ENCODE peak calls at places on chromosomes 4 and X, in seven cellular contexts. J is lower lobe of right lung; O is psoas muscle; T is PC-9; S is ovary; Z is A549; K is effector memory CD4-positive, alpha-beta T cell. D is an unnamed sample.

GRCh38 chrX:39487166-39488006 is 610.4 kb downstream of the BCOR start:
- DNase-seq in J (no peak), S (no peak), Z (no peak), K (no peak), T (no peak), O (no peak), D (no peak)

GRCh38 chrX:84865113-84865512 is 138.6 kb upstream of the APOOL start:
- DNase-seq in T (no peak), S (no peak), J (no peak), O (no peak), Z (no peak), K (no peak), D (no peak)

GRCh38 chrX:11113731-11114130 is 2.6 kb downstream of the HCCS start:
- DNase-seq in K (no peak), Z (no peak), S (no peak), T (no peak), O (no peak), J (no peak), D (no peak)

GRCh38 chr4:102387552-102388150 is 42.4 kb upstream of the SLC39A8 start:
- DNase-seq in J (no peak), O (no peak), Z (no peak), T (no peak), K (no peak), S (no peak), D (no peak)

GRCh38 chr4:83503974-83504373 is 19.1 kb upstream of the ABRAXAS1 start:
- DNase-seq in O (no peak), J (no peak), S (no peak), T (no peak), K (no peak), Z (no peak), D (no peak)

GRCh38 chr4:1815096-1815996 is 22.3 kb downstream of the FGFR3 start:
- DNase-seq in K (no peak), T (no peak), Z (no peak), S (no peak), J (no peak), O (no peak), D (no peak)

GRCh38 chrX:132940727-132941162 is 17.7 kb downstream of the HS6ST2 start:
- DNase-seq in K (no peak), S (no peak), O (no peak), J (no peak), Z (no peak), T (peak; percentile 97), D (no peak)

GRCh38 chrX:138073626-138074025 is 507.7 kb downstream of the ZIC3 start:
- DNase-seq in Z (no peak), T (no peak), J (no peak), S (no peak), O (no peak), K (no peak), D (no peak)

GRCh38 chrX:120316587-120317283 is 5.5 kb upstream of the TMEM255A start:
- DNase-seq in O (no peak), T (peak; percentile 97), S (no peak), K (no peak), Z (no peak), J (no peak), D (no peak)

GRCh38 chr4:39933689-39934590 is 43.8 kb downstream of the PDS5A start:
- DNase-seq in T (no peak), Z (no peak), O (no peak), K (no peak), S (no peak), J (no peak), D (no peak)

GRCh38 chrX:120358687-120359086 is 3.2 kb upstream of the ATP1B4 start:
- DNase-seq in Z (no peak), O (no peak), J (no peak), T (no peak), S (no peak), K (no peak), D (no peak)

GRCh38 chr4:165625281-165625680 is 246.5 kb downstream of the CPE start:
- DNase-seq in S (no peak), O (no peak), T (no peak), Z (no peak), K (no peak), J (no peak), D (no peak)

GRCh38 chr4:25552580-25553271 is 102.9 kb upstream of the SLC34A2 start:
- DNase-seq in K (no peak), O (no peak), S (no peak), T (no peak), Z (peak; percentile 47), J (peak; percentile 82), D (peak; percentile 53)

GRCh38 chr4:78057135-78057599 is at the start of gene FRAS1:
- DNase-seq in T (no peak), Z (peak; percentile 17), S (peak; percentile 16), O (peak; percentile 19), K (no peak), J (peak; percentile 45), D (peak; percentile 18)

GRCh38 chrX:109125304-109125703 is 356.6 kb downstream of the GUCY2F start:
- DNase-seq in S (no peak), J (no peak), T (no peak), Z (no peak), K (no peak), O (no peak), D (no peak)

GRCh38 chr4:137312257-137312656 is 220.0 kb downstream of the PCDH18 start:
- DNase-seq in Z (no peak), O (no peak), J (no peak), S (no peak), K (no peak), T (no peak), D (no peak)

GRCh38 chr4:56245547-56246229 is 141.6 kb downstream of the AASDH start:
- DNase-seq in O (no peak), T (no peak), K (no peak), S (no peak), J (no peak), Z (no peak), D (no peak)

GRCh38 chr4:1558205-1558604 is 125.9 kb downstream of the FAM53A start:
- DNase-seq in O (no peak), K (no peak), T (no peak), Z (no peak), S (no peak), J (no peak), D (no peak)

GRCh38 chrX:48474581-48474980 is 1.4 kb upstream of the FTSJ1 start:
- DNase-seq in K (no peak), O (no peak), T (no peak), S (no peak), J (no peak), Z (no peak), D (no peak)

GRCh38 chrX:49001521-49002090 is 458 bp downstream of the GRIPAP1 start:
- DNase-seq in O (no peak), Z (peak; percentile 54), J (peak; percentile 43), T (no peak), S (peak; percentile 29), K (peak; percentile 56), D (peak; percentile 22)

GRCh38 chr4:26288308-26288982 is 32.4 kb upstream of the RBPJ start:
- DNase-seq in J (peak; percentile 58), K (no peak), T (peak; percentile 90), S (no peak), O (no peak), Z (no peak), D (no peak)

GRCh38 chr4:65880594-65880993 is 210.3 kb upstream of the EPHA5 start:
- DNase-seq in O (no peak), T (no peak), S (no peak), Z (no peak), J (no peak), K (no peak), D (no peak)

GRCh38 chr4:139555073-139555704 is 830 bp downstream of the SETD7 start:
- DNase-seq in J (peak; percentile 89), Z (peak; percentile 53), O (peak; percentile 88), S (peak; percentile 92), K (peak; percentile 80), T (peak; percentile 62), D (peak; percentile 89)

GRCh38 chrX:115952417-115953092 is 218.0 kb upstream of the AGTR2 start:
- DNase-seq in Z (no peak), T (no peak), J (no peak), O (no peak), K (no peak), S (no peak), D (no peak)

DNA sequence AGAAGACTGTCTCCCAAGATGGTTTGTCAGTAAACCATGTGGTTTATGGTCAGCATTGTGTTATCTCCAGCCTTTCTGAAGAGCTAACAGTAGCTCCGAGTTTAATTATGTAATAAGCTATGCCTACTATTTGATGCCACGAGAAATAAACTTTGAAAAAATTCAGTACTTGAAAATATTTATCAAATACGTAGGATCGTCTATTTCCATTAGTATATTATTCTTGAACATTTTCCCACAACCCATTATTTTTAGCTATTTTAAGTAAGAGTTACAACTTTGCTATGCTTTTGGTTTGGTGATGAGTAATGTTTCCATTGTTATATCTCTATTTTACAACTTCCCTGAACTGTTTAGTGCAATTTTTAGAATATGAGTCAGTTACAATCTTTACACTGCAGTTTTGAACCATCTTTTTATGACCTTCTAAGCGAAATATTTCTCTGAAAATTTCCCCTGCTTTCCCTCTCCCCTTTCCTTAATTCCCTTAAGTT is 44.5 kb upstream of the TRIM2 start:
- DNase-seq in S (no peak), Z (no peak), O (no peak), T (no peak), J (no peak), K (no peak), D (no peak)
- H3K4me1 ChIP-seq in S (no peaks in the 10 kb centered on the region), Z (peaks cover 22% of the 10 kb centered on the region), O (no peaks in the 10 kb centered on the region), T (peaks cover 8% of the 10 kb centered on the region), J (no peaks in the 10 kb centered on the region), K (no peaks in the 10 kb centered on the region), D (no peaks in the 10 kb centered on the region)

GRCh38 chrX:65671286-65671685 is 3.8 kb downstream of the MSN start:
- DNase-seq in K (no peak), J (no peak), O (no peak), Z (no peak), S (no peak), T (no peak), D (no peak)

GRCh38 chrX:65674351-65674893 is 7.0 kb downstream of the MSN start:
- DNase-seq in O (no peak), S (no peak), K (no peak), J (no peak), T (no peak), Z (no peak), D (no peak)

GRCh38 chrX:65677954-65678469 is 10.6 kb downstream of the MSN start:
- DNase-seq in O (no peak), T (peak; percentile 41), S (peak; percentile 44), K (no peak), J (no peak), Z (peak; percentile 28), D (no peak)

GRCh38 chrX:65671966-65672365 is 4.5 kb downstream of the MSN start:
- DNase-seq in S (no peak), J (no peak), Z (no peak), O (no peak), K (no peak), T (no peak), D (no peak)

GRCh38 chrX:65673857-65674350 is 6.5 kb downstream of the MSN start:
- DNase-seq in K (no peak), S (no peak), J (no peak), O (no peak), T (no peak), Z (no peak), D (no peak)
- H3K4me1 ChIP-seq in K (peaks cover 29% of the 10 kb centered on the region), S (peaks cover 5% of the 10 kb centered on the region), J (peaks cover 74% of the 10 kb centered on the region), O (peaks cover 50% of the 10 kb centered on the region), T (peaks cover 34% of the 10 kb centered on the region), Z (peaks cover 93% of the 10 kb centered on the region), D (peaks cover 8% of the 10 kb centered on the region)

GRCh38 chr4:8355306-8355705 is 85.2 kb downstream of the ACOX3 start:
- DNase-seq in O (no peak), S (no peak), T (peak; percentile 92), Z (no peak), K (no peak), J (no peak), D (no peak)
- H3K4me1 ChIP-seq in O (peaks cover 6% of the 10 kb centered on the region), S (peaks cover 37% of the 10 kb centered on the region), T (peaks cover 59% of the 10 kb centered on the region), Z (peaks cover 6% of the 10 kb centered on the region), K (no peaks in the 10 kb centered on the region), J (peaks cover 43% of the 10 kb centered on the region), D (peaks cover 23% of the 10 kb centered on the region)

GRCh38 chr4:185772391-185773093 is 39.5 kb downstream of the SORBS2 start:
- DNase-seq in J (no peak), S (no peak), Z (no peak), O (no peak), T (no peak), K (no peak), D (no peak)
- H3K4me1 ChIP-seq in J (peaks cover 24% of the 10 kb centered on the region), S (peaks cover 3% of the 10 kb centered on the region), Z (peaks cover 17% of the 10 kb centered on the region), O (no peaks in the 10 kb centered on the region), T (peaks cover 20% of the 10 kb centered on the region), K (no peaks in the 10 kb centered on the region), D (peaks cover 19% of the 10 kb centered on the region)

D was measured in transverse colon.